ENCODE peak calls at places on chromosomes 11 and 22, in eight cellular contexts. One of them, this sample, is unnamed.

GRCh38 chr11:128544625-128545024 is 42.7 kb downstream of the ETS1 start:
- DNase-seq in sigmoid colon: no peak
- DNase-seq in neuronal stem cell: no peak
- DNase-seq in cardiac muscle cell: peak; percentile 85
- DNase-seq in prostate gland: no peak
- DNase-seq in breast epithelium: no peak
- DNase-seq in SJSA1: peak; percentile 24
- DNase-seq in body of pancreas: no peak
- DNase-seq in this sample: no peak

GRCh38 chr11:57255618-57256017 is 18.6 kb upstream of the APLNR start:
- DNase-seq in sigmoid colon: no peak
- DNase-seq in cardiac muscle cell: no peak
- DNase-seq in breast epithelium: no peak
- DNase-seq in prostate gland: no peak
- DNase-seq in neuronal stem cell: no peak
- DNase-seq in body of pancreas: no peak
- DNase-seq in SJSA1: peak; percentile 83
- DNase-seq in this sample: no peak

GRCh38 chr22:47433627-47434026 is 671.2 kb downstream of the TBC1D22A start:
- DNase-seq in SJSA1: no peak
- DNase-seq in sigmoid colon: no peak
- DNase-seq in body of pancreas: no peak
- DNase-seq in prostate gland: no peak
- DNase-seq in neuronal stem cell: no peak
- DNase-seq in cardiac muscle cell: no peak
- DNase-seq in breast epithelium: no peak
- DNase-seq in this sample: no peak

GRCh38 chr11:19511413-19512183 is 201.0 kb upstream of the NAV2 start:
- DNase-seq in body of pancreas: peak; percentile 13
- DNase-seq in sigmoid colon: peak; percentile 71
- DNase-seq in neuronal stem cell: no peak
- DNase-seq in breast epithelium: no peak
- DNase-seq in cardiac muscle cell: peak; percentile 64
- DNase-seq in prostate gland: no peak
- DNase-seq in SJSA1: no peak
- DNase-seq in this sample: no peak

GRCh38 chr11:121482231-121483129 is 29.7 kb upstream of the SORL1-AS1 start:
- DNase-seq in neuronal stem cell: no peak
- DNase-seq in body of pancreas: peak; percentile 23
- DNase-seq in sigmoid colon: no peak
- DNase-seq in SJSA1: no peak
- DNase-seq in cardiac muscle cell: peak; percentile 34
- DNase-seq in breast epithelium: no peak
- DNase-seq in prostate gland: no peak
- DNase-seq in this sample: peak; percentile 57

GRCh38 chr22:28759861-28760560 is 12.5 kb upstream of the CCDC117 start:
- DNase-seq in body of pancreas: no peak
- DNase-seq in prostate gland: no peak
- DNase-seq in cardiac muscle cell: no peak
- DNase-seq in breast epithelium: no peak
- DNase-seq in neuronal stem cell: no peak
- DNase-seq in SJSA1: peak; percentile 34
- DNase-seq in sigmoid colon: no peak
- DNase-seq in this sample: peak; percentile 68

GRCh38 chr11:5288108-5288911 is 13.4 kb downstream of the OR51B4 start:
- DNase-seq in body of pancreas: no peak
- DNase-seq in breast epithelium: no peak
- DNase-seq in sigmoid colon: no peak
- DNase-seq in neuronal stem cell: no peak
- DNase-seq in prostate gland: no peak
- DNase-seq in SJSA1: peak; percentile 19
- DNase-seq in cardiac muscle cell: peak; percentile 22
- DNase-seq in this sample: no peak

GRCh38 chr11:69480547-69481392 is 693 bp upstream of the LINC01488 start:
- DNase-seq in neuronal stem cell: no peak
- DNase-seq in prostate gland: no peak
- DNase-seq in breast epithelium: peak; percentile 69
- DNase-seq in cardiac muscle cell: peak; percentile 18
- DNase-seq in sigmoid colon: no peak
- DNase-seq in SJSA1: no peak
- DNase-seq in body of pancreas: peak; percentile 51
- DNase-seq in this sample: no peak

GRCh38 chr11:40100204-40100603 is 1359.2 kb downstream of the LRRC4C start:
- DNase-seq in SJSA1: no peak
- DNase-seq in neuronal stem cell: no peak
- DNase-seq in sigmoid colon: no peak
- DNase-seq in body of pancreas: no peak
- DNase-seq in breast epithelium: no peak
- DNase-seq in prostate gland: no peak
- DNase-seq in cardiac muscle cell: no peak
- DNase-seq in this sample: no peak

GRCh38 chr11:33967451-33967850 is 75.6 kb upstream of the LMO2 start:
- DNase-seq in prostate gland: no peak
- DNase-seq in breast epithelium: no peak
- DNase-seq in cardiac muscle cell: no peak
- DNase-seq in sigmoid colon: no peak
- DNase-seq in SJSA1: no peak
- DNase-seq in neuronal stem cell: no peak
- DNase-seq in body of pancreas: no peak
- DNase-seq in this sample: no peak

GRCh38 chr11:78594814-78595213 is 20.1 kb upstream of the NARS2 start:
- DNase-seq in sigmoid colon: no peak
- DNase-seq in breast epithelium: no peak
- DNase-seq in neuronal stem cell: no peak
- DNase-seq in cardiac muscle cell: no peak
- DNase-seq in body of pancreas: no peak
- DNase-seq in prostate gland: no peak
- DNase-seq in SJSA1: no peak
- DNase-seq in this sample: no peak
- H3K27ac ChIP-seq in sigmoid colon: no peak overlapping the region
- H3K27ac ChIP-seq in breast epithelium: no peak overlapping the region
- H3K27ac ChIP-seq in neuronal stem cell: no peak overlapping the region
- H3K27ac ChIP-seq in cardiac muscle cell: no peak overlapping the region
- H3K27ac ChIP-seq in body of pancreas: no peak overlapping the region
- H3K27ac ChIP-seq in prostate gland: no peak overlapping the region
- H3K27ac ChIP-seq in SJSA1: no peak overlapping the region
- H3K27ac ChIP-seq in this sample: no peak overlapping the region

GRCh38 chr11:118401151-118401879 is at the start of gene ATP5MG:
- DNase-seq in prostate gland: peak; percentile 81
- DNase-seq in neuronal stem cell: peak; percentile 82
- DNase-seq in cardiac muscle cell: peak; percentile 94
- DNase-seq in sigmoid colon: peak; percentile 94
- DNase-seq in body of pancreas: peak; percentile 91
- DNase-seq in breast epithelium: peak; percentile 83
- DNase-seq in SJSA1: peak; percentile 93
- DNase-seq in this sample: peak; percentile 95

GRCh38 chr11:118406599-118407166 is 5.3 kb downstream of the ATP5MG start:
- DNase-seq in body of pancreas: peak; percentile 31
- DNase-seq in SJSA1: no peak
- DNase-seq in sigmoid colon: no peak
- DNase-seq in neuronal stem cell: no peak
- DNase-seq in breast epithelium: no peak
- DNase-seq in prostate gland: no peak
- DNase-seq in cardiac muscle cell: peak; percentile 26
- DNase-seq in this sample: no peak

GRCh38 chr11:118397448-118397847 is 4.0 kb upstream of the ATP5MG start:
- DNase-seq in SJSA1: no peak
- DNase-seq in body of pancreas: no peak
- DNase-seq in prostate gland: no peak
- DNase-seq in cardiac muscle cell: no peak
- DNase-seq in sigmoid colon: no peak
- DNase-seq in neuronal stem cell: no peak
- DNase-seq in breast epithelium: no peak
- DNase-seq in this sample: no peak

GRCh38 chr11:118398797-118399564 is 2.4 kb upstream of the ATP5MG start:
- DNase-seq in cardiac muscle cell: peak; percentile 59
- DNase-seq in prostate gland: no peak
- DNase-seq in neuronal stem cell: no peak
- DNase-seq in breast epithelium: no peak
- DNase-seq in body of pancreas: no peak
- DNase-seq in SJSA1: no peak
- DNase-seq in sigmoid colon: no peak
- DNase-seq in this sample: no peak

GRCh38 chr11:118401880-118402590 is 629 bp downstream of the ATP5MG start:
- DNase-seq in breast epithelium: no peak
- DNase-seq in sigmoid colon: no peak
- DNase-seq in neuronal stem cell: peak; percentile 17
- DNase-seq in cardiac muscle cell: peak; percentile 94
- DNase-seq in prostate gland: no peak
- DNase-seq in SJSA1: peak; percentile 16
- DNase-seq in body of pancreas: no peak
- DNase-seq in this sample: no peak
- H3K4me1 ChIP-seq in breast epithelium: peaks cover 7% of the 10 kb centered on the region
- H3K4me1 ChIP-seq in sigmoid colon: peaks cover 53% of the 10 kb centered on the region
- H3K4me1 ChIP-seq in neuronal stem cell: peaks cover 5% of the 10 kb centered on the region
- H3K4me1 ChIP-seq in cardiac muscle cell: peaks cover 7% of the 10 kb centered on the region
- H3K4me1 ChIP-seq in prostate gland: peaks cover 8% of the 10 kb centered on the region
- H3K4me1 ChIP-seq in SJSA1: no peaks in the 10 kb centered on the region
- H3K4me1 ChIP-seq in body of pancreas: peaks cover 32% of the 10 kb centered on the region
- H3K4me1 ChIP-seq in this sample: no peaks in the 10 kb centered on the region

GRCh38 chr11:122696662-122697061 is 41.1 kb downstream of the UBASH3B start:
- DNase-seq in neuronal stem cell: no peak
- DNase-seq in SJSA1: no peak
- DNase-seq in cardiac muscle cell: no peak
- DNase-seq in prostate gland: no peak
- DNase-seq in breast epithelium: no peak
- DNase-seq in sigmoid colon: no peak
- DNase-seq in body of pancreas: no peak
- DNase-seq in this sample: no peak

GRCh38 chr11:122698390-122698789 is 42.9 kb downstream of the UBASH3B start:
- DNase-seq in SJSA1: no peak
- DNase-seq in sigmoid colon: no peak
- DNase-seq in prostate gland: no peak
- DNase-seq in body of pancreas: no peak
- DNase-seq in cardiac muscle cell: no peak
- DNase-seq in neuronal stem cell: no peak
- DNase-seq in breast epithelium: no peak
- DNase-seq in this sample: no peak

GRCh38 chr11:122703541-122704272 is 48.2 kb downstream of the UBASH3B start:
- DNase-seq in cardiac muscle cell: no peak
- DNase-seq in body of pancreas: no peak
- DNase-seq in sigmoid colon: no peak
- DNase-seq in prostate gland: no peak
- DNase-seq in neuronal stem cell: no peak
- DNase-seq in breast epithelium: no peak
- DNase-seq in SJSA1: no peak
- DNase-seq in this sample: no peak

GRCh38 chr11:122697636-122698167 is 42.2 kb downstream of the UBASH3B start:
- DNase-seq in breast epithelium: no peak
- DNase-seq in neuronal stem cell: no peak
- DNase-seq in cardiac muscle cell: peak; percentile 70
- DNase-seq in SJSA1: no peak
- DNase-seq in sigmoid colon: no peak
- DNase-seq in prostate gland: no peak
- DNase-seq in body of pancreas: peak; percentile 43
- DNase-seq in this sample: no peak

DNA sequence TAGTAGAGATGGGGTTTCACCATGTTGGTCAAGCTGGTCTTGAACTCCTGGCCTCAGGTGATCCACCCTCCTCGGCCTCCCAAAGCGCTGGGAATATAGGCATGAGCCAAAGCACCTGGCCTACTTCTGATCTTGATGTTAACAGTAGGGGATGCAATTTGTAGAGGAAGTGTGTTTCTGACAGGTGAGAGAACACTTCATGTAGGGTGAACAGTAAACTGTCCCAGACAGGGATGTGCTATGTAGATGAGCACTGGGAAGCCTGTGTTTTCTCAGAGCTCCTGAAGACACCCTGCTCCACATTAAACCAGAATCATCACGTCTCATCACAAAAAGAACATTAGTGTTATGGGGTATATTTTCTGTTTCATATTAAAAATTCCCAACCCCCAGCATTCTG is 45.2 kb downstream of the UBASH3B start:
- DNase-seq in SJSA1: no peak
- DNase-seq in sigmoid colon: no peak
- DNase-seq in prostate gland: no peak
- DNase-seq in breast epithelium: no peak
- DNase-seq in body of pancreas: no peak
- DNase-seq in neuronal stem cell: no peak
- DNase-seq in cardiac muscle cell: no peak
- DNase-seq in this sample: no peak
- H3K4me3 ChIP-seq in SJSA1: no peak overlapping the region
- H3K4me3 ChIP-seq in sigmoid colon: no peak overlapping the region
- H3K4me3 ChIP-seq in prostate gland: no peak overlapping the region
- H3K4me3 ChIP-seq in breast epithelium: no peak overlapping the region
- H3K4me3 ChIP-seq in body of pancreas: no peak overlapping the region
- H3K4me3 ChIP-seq in neuronal stem cell: no peak overlapping the region
- H3K4me3 ChIP-seq in cardiac muscle cell: no peak overlapping the region
- H3K4me3 ChIP-seq in this sample: no peak overlapping the region

DNA sequence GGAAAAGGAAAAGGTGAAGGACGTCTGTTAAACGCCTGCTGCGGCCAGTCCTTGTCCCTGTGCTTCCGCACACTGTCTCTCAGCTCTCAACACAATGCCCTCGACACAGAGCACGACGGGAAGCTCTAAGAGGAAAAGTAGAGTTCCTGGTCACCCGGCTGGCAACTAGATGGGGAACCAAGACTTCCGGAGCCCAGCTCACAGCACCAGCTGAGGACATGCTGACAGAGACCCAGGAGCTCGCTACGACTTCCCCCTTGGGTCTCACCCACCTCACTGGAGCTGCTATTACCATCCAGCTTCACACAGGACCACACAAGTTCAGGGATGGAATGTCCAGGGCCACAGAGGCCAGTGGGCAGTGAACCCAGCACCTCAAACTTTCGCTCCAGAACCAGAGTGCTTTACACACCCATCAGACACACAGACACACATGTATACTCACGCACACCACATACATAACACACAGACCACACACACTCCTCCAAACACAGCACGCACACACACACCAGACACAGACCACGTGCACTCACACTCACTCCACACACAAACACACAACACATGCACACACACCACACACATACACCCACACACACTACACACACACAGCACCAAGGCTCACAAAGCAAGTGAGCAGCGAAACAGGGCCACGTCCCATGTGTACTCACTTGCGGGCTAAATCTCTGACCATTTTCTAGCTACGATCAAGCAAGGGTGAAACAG is 9.5 kb downstream of the SULT4A1 start:
- DNase-seq in sigmoid colon: peak; percentile 62
- DNase-seq in breast epithelium: peak; percentile 22
- DNase-seq in SJSA1: no peak
- DNase-seq in neuronal stem cell: no peak
- DNase-seq in body of pancreas: no peak
- DNase-seq in prostate gland: no peak
- DNase-seq in cardiac muscle cell: no peak
- DNase-seq in this sample: peak; percentile 35
- H3K27ac ChIP-seq in sigmoid colon: no peak overlapping the region
- H3K27ac ChIP-seq in breast epithelium: no peak overlapping the region
- H3K27ac ChIP-seq in SJSA1: no peak overlapping the region
- H3K27ac ChIP-seq in neuronal stem cell: no peak overlapping the region
- H3K27ac ChIP-seq in body of pancreas: no peak overlapping the region
- H3K27ac ChIP-seq in prostate gland: no peak overlapping the region
- H3K27ac ChIP-seq in cardiac muscle cell: no peak overlapping the region
- H3K27ac ChIP-seq in this sample: no peak overlapping the region

This sample was measured in endodermal cell.